ENCODE peak calls at places on chromosomes 6 and 20, in seven cellular contexts. P, B, J, C, S, W and X are unnamed samples.
A peak's percentile ranks its signal among the peaks of the same experiment; 100 is the strongest.

GRCh38 chr20:32809907-32810306 is 9.8 kb upstream of the MAPRE1 start:
- DNase-seq in P (no peak), B (no peak), J (no peak), C (no peak), S (no peak), W (no peak), X (no peak)

GRCh38 chr6:107185570-107185969 is 70.3 kb upstream of the BEND3 start:
- DNase-seq in P (no peak), B (no peak), J (no peak), C (peak; percentile 42), S (no peak), W (no peak), X (peak; percentile 9)

GRCh38 chr6:43951063-43951755 is 176.0 kb downstream of the MRPL14 start:
- DNase-seq in P (peak; percentile 55), B (no peak), J (peak; percentile 61), C (peak; percentile 60), S (no peak), W (peak; percentile 45), X (peak; percentile 84)

GRCh38 chr6:88499436-88499835 is 333.3 kb upstream of the CNR1 start:
- DNase-seq in P (no peak), B (no peak), J (no peak), C (no peak), S (no peak), W (no peak), X (no peak)

GRCh38 chr6:133432021-133432989 is 191.1 kb downstream of the EYA4 start:
- DNase-seq in P (no peak), B (no peak), J (no peak), C (no peak), S (no peak), W (no peak), X (no peak)

GRCh38 chr20:20956586-20956985 is 149.6 kb downstream of the LINC00237 start:
- DNase-seq in P (no peak), B (no peak), J (no peak), C (no peak), S (no peak), W (no peak), X (no peak)

GRCh38 chr6:107113460-107114212 is 1.7 kb downstream of the BEND3 start:
- DNase-seq in P (no peak), B (no peak), J (no peak), C (no peak), S (no peak), W (no peak), X (peak; percentile 18)

GRCh38 chr6:39357998-39358686 is 35.6 kb upstream of the KCNK16 start:
- DNase-seq in P (no peak), B (no peak), J (no peak), C (no peak), S (no peak), W (peak; percentile 50), X (peak; percentile 50)

GRCh38 chr20:8431538-8432434 is 299.7 kb downstream of the PLCB1 start:
- DNase-seq in P (no peak), B (peak; percentile 81), J (no peak), C (no peak), S (peak; percentile 24), W (peak; percentile 80), X (peak; percentile 21)

GRCh38 chr20:38659613-38659880 is 57.9 kb downstream of the ARHGAP40 start:
- DNase-seq in P (no peak), B (no peak), J (no peak), C (no peak), S (no peak), W (no peak), X (no peak)

GRCh38 chr6:121485359-121485809 is 49.9 kb downstream of the GJA1 start:
- DNase-seq in P (no peak), B (no peak), J (no peak), C (no peak), S (no peak), W (no peak), X (no peak)

GRCh38 chr6:138695193-138695592 is 78.4 kb upstream of the CCDC28A start:
- DNase-seq in P (no peak), B (no peak), J (no peak), C (no peak), S (no peak), W (no peak), X (no peak)

GRCh38 chr20:34530342-34530741 is 14.1 kb downstream of the DYNLRB1 start:
- DNase-seq in P (peak; percentile 30), B (no peak), J (peak; percentile 28), C (no peak), S (no peak), W (no peak), X (no peak)

GRCh38 chr20:32155017-32155965 is 45.8 kb downstream of the TM9SF4 start:
- DNase-seq in P (peak; percentile 87), B (peak; percentile 89), J (peak; percentile 91), C (peak; percentile 91), S (peak; percentile 55), W (peak; percentile 84), X (peak; percentile 87)

GRCh38 chr6:40695114-40695513 is 108.0 kb upstream of the LRFN2 start:
- DNase-seq in P (no peak), B (no peak), J (no peak), C (no peak), S (no peak), W (no peak), X (no peak)

GRCh38 chr6:30206152-30206551 is 7.1 kb downstream of the TRIM26 start:
- DNase-seq in P (no peak), B (no peak), J (no peak), C (no peak), S (no peak), W (no peak), X (no peak)

GRCh38 chr6:25303234-25303633 is 24.1 kb downstream of the CARMIL1 start:
- DNase-seq in P (no peak), B (no peak), J (no peak), C (no peak), S (no peak), W (no peak), X (no peak)

GRCh38 chr6:25302156-25302555 is 23.0 kb downstream of the CARMIL1 start:
- DNase-seq in P (no peak), B (no peak), J (no peak), C (no peak), S (no peak), W (no peak), X (no peak)

GRCh38 chr6:25306379-25306778 is 27.2 kb downstream of the CARMIL1 start:
- DNase-seq in P (no peak), B (no peak), J (no peak), C (no peak), S (no peak), W (no peak), X (no peak)

GRCh38 chr6:25301358-25301757 is 22.2 kb downstream of the CARMIL1 start:
- DNase-seq in P (no peak), B (no peak), J (no peak), C (no peak), S (no peak), W (no peak), X (no peak)

GRCh38 chr6:25302677-25303128 is 23.5 kb downstream of the CARMIL1 start:
- DNase-seq in P (no peak), B (no peak), J (no peak), C (peak; percentile 49), S (no peak), W (no peak), X (no peak)
- H3K4me3 ChIP-seq in P (no peak overlapping the region), B (no peak overlapping the region), J (no peak overlapping the region), C (no peak overlapping the region), S (no peak overlapping the region), W (no peak overlapping the region), X (no peak overlapping the region)

GRCh38 chr6:31476515-31477139 is 21.3 kb upstream of the MICB start:
- DNase-seq in P (no peak), B (no peak), J (no peak), C (no peak), S (no peak), W (no peak), X (no peak)

GRCh38 chr6:31473244-31473643 is 24.7 kb upstream of the MICB start:
- DNase-seq in P (no peak), B (no peak), J (no peak), C (no peak), S (no peak), W (no peak), X (no peak)

GRCh38 chr6:31473780-31474725 is 23.9 kb upstream of the MICB start:
- DNase-seq in P (no peak), B (no peak), J (no peak), C (peak; percentile 34), S (no peak), W (no peak), X (no peak)

GRCh38 chr6:31472259-31472658 is 25.7 kb upstream of the MICB start:
- DNase-seq in P (no peak), B (no peak), J (no peak), C (no peak), S (no peak), W (no peak), X (no peak)

DNA sequence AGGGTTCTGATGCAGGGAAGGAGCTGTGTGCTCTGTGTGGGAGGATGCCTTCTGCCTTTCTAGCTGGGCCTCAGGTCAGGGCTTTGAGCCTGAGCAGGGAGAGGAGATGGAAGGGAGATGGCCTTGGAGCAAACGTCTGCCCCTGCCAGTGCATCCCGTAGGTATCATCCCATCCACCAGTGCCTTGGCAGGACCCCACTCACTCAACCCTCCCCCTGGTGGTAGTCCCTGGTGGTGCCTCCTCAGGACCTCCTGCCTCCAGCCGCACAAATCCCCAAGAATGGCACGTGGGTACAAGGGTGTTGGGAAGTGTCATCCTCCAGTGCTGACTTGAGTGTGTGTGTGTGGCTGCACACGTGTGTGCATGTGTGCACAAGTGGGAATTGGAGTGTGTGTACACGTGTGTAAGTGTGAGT is 23.1 kb upstream of the MICB start:
- DNase-seq in P (no peak), B (no peak), J (no peak), C (peak; percentile 26), S (no peak), W (no peak), X (no peak)
- TF ChIP-seq CTCF in P (no peak), B (peak; percentile 23), J (no peak), C (no peak), S (no peak), W (no peak), X (no peak)

GRCh38 chr6:146546440-146546839 is 2.8 kb downstream of the RAB32 start:
- DNase-seq in P (no peak), B (no peak), J (no peak), C (no peak), S (peak; percentile 74), W (no peak), X (peak; percentile 17)

GRCh38 chr6:146543940-146544661 is 468 bp downstream of the RAB32 start:
- DNase-seq in P (peak; percentile 74), B (peak; percentile 78), J (peak; percentile 80), C (peak; percentile 36), S (peak; percentile 30), W (peak; percentile 31), X (peak; percentile 62)

GRCh38 chr6:146544783-146545182 is 1.1 kb downstream of the RAB32 start:
- DNase-seq in P (no peak), B (no peak), J (no peak), C (no peak), S (no peak), W (no peak), X (no peak)

GRCh38 chr6:146543211-146543939 is at the start of gene RAB32:
- DNase-seq in P (peak; percentile 95), B (peak; percentile 97), J (peak; percentile 98), C (peak; percentile 94), S (peak; percentile 89), W (peak; percentile 93), X (peak; percentile 92)

GRCh38 chr6:146545608-146546007 is 2.0 kb downstream of the RAB32 start:
- DNase-seq in P (no peak), B (no peak), J (no peak), C (no peak), S (no peak), W (no peak), X (no peak)
- H3K27ac ChIP-seq in P (peak overlapping the region; percentile 98), B (peak overlapping the region; percentile 97), J (peak overlapping the region; percentile 99), C (no peak overlapping the region), S (peak overlapping the region; percentile 98), W (peak overlapping the region; percentile 98), X (peak overlapping the region; percentile 94)

GRCh38 chr6:148175511-148176188 is 167.0 kb upstream of the SASH1 start:
- DNase-seq in P (no peak), B (no peak), J (no peak), C (no peak), S (no peak), W (no peak), X (no peak)
- H3K4me3 ChIP-seq in P (no peak overlapping the region), B (no peak overlapping the region), J (no peak overlapping the region), C (no peak overlapping the region), S (no peak overlapping the region), W (no peak overlapping the region), X (no peak overlapping the region)